ENCODE peak calls at places on chromosome 18, in five cellular contexts. C, Q, E, K and J are unnamed samples.

GRCh38 chr18:8474661-8475060 is 134.6 kb upstream of the RAB12 start:
- DNase-seq in C (no peak), Q (no peak), K (no peak), E (no peak), J (no peak)

GRCh38 chr18:28728891-28729290 is 552.0 kb upstream of the CDH2 start:
- DNase-seq in K (no peak), E (no peak), C (no peak), Q (no peak), J (no peak)

GRCh38 chr18:7467708-7468466 is 99.2 kb upstream of the PTPRM start:
- DNase-seq in C (no peak), E (no peak), Q (no peak), K (peak; percentile 22), J (peak; percentile 23)

GRCh38 chr18:31880186-31880898 is 62.6 kb downstream of the TRAPPC8 start:
- DNase-seq in Q (no peak), E (no peak), K (no peak), C (no peak), J (no peak)

GRCh38 chr18:53789376-53790247 is 434.9 kb downstream of the MBD2 start:
- DNase-seq in Q (no peak), K (no peak), E (no peak), C (no peak), J (no peak)

GRCh38 chr18:37639846-37640245 is 74.2 kb upstream of the CELF4 start:
- DNase-seq in E (no peak), C (no peak), K (no peak), Q (no peak), J (no peak)

GRCh38 chr18:23067236-23067635 is 68.0 kb upstream of the CABLES1 start:
- DNase-seq in Q (no peak), C (no peak), E (no peak), K (no peak), J (peak; percentile 12)

GRCh38 chr18:36780748-36781147 is 48.1 kb downstream of the TPGS2 start:
- DNase-seq in E (no peak), Q (no peak), C (no peak), K (no peak), J (no peak)

DNA sequence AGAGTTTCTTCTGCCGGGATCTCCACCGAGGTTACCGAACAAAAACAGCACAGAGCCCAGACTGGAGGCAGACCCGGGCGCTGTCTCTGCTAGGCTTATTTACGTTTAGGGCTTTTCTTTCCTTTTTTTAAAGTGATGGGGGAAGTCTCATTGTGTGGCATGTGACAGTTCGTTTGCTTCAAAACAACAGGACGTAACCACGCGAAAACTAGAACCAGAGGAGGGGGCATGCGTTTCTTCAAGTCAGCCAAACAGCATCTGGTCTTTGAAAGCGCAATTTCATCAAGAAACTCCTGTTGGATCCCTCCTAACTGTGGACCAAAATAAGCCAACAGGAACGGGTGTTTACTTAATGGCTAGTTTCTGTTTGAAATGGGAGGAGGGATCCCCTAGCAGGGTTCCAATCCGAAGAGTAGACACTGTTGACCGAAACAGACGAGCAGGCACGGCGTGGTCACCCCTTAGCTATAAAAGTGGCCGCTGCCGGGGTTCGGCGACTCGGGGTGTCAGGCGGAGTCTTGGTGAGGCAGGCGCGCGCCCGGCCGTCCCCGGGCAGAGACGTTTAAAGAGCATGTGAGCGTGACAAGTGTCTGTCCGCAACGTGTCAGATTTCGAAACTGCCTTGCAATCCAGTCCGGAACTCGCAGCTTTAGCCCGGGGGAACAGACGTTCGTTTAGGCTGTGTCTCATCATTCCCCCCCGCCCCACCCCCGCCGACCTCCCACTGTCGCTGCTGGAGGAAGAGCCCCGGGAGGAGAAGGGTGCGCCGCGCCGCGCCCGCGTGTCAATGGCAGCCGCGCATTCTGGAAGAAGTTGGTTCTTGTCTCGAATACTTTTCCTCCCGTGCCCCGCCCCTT is 899 bp upstream of the TGIF1 start:
- DNase-seq in Q (peak; percentile 70), E (peak; percentile 44), C (peak; percentile 60), K (peak; percentile 75), J (peak; percentile 91)
- TF ChIP-seq EP300 in Q (no peak), E (no peak), C (no peak), K (peak; percentile 71), J (no peak)

DNA sequence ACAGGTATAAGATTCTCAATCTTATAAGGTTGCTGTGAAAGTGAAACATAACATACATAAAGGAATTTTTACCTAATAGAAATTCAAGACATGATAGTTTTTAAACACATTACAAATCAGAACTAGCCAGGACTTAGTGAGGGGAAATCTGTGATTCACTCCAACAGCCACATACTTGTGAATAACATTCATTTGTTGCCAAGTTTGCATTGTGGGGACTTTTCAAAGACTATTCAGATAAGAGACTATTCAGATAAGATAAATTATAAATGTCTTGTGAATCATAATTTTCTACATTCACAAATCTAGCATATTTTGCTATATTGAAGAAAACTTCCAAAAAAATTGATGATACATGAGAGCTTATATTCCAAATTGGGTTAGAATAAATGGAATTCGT is 345.3 kb upstream of the CDH20 start:
- DNase-seq in Q (no peak), C (no peak), K (no peak), E (no peak), J (no peak)
- TF ChIP-seq JUND in Q (no peak), C (no peak), K (no peak), E (no peak), J (no peak)

GRCh38 chr18:57780318-57781127 is 22.6 kb downstream of the ATP8B1 start:
- DNase-seq in C (no peak), K (peak; percentile 37), Q (no peak), E (peak; percentile 17), J (no peak)
- TF ChIP-seq EP300 in C (no peak), K (no peak), Q (no peak), E (no peak), J (no peak)

DNA sequence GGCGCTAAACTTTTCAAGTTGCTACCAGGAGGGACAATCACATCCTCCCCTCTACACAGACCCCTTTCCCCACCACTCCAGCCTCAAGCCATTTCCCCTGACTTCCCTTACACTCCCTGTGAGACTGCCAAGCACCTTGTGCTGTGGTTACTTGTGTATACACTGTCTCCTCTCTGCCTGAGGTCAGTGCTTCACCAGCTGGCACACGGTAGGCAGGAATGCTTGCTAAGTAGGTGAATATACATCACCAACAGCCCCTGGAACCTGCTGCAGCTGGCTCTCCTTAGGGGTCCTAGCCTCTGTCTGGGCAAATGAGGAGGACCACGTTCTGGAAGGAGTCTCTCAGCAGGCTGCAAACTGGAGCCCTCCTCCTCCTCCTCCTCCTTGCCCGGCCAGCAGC is 38.3 kb upstream of the ACAA2 start:
- DNase-seq in K (no peak), E (no peak), Q (no peak), C (no peak), J (no peak)
- TF ChIP-seq JUND in K (no peak), E (no peak), Q (no peak), C (no peak), J (no peak)

DNA sequence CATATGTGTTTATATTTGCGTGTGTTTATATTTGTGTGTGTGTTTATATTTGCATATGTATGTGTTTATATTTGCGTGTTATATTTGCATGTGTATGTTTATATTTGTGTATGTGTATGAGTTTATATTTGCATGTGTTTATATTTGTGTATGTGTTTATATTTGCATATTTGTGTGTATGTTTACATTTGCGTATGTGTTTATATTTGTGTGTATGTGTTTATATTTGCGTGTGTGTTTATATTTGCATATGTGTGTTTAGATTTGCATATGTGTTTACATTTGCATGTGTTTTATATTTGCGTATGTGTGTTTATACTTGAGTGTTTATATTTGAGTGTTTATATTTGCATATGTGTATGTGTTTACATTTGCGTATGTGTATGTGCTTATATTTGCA is 115.7 kb upstream of the CTDP1 start:
- DNase-seq in E (no peak), C (no peak), K (no peak), Q (no peak), J (no peak)
- TF ChIP-seq EP300 in E (no peak), C (no peak), K (no peak), Q (no peak), J (no peak)

GRCh38 chr18:63119647-63120046 is 199.9 kb downstream of the BCL2 start:
- DNase-seq in E (no peak), C (peak; percentile 59), Q (no peak), K (peak; percentile 10), J (peak; percentile 6)
- TF ChIP-seq JUND in E (no peak), C (no peak), Q (no peak), K (no peak), J (no peak)

DNA sequence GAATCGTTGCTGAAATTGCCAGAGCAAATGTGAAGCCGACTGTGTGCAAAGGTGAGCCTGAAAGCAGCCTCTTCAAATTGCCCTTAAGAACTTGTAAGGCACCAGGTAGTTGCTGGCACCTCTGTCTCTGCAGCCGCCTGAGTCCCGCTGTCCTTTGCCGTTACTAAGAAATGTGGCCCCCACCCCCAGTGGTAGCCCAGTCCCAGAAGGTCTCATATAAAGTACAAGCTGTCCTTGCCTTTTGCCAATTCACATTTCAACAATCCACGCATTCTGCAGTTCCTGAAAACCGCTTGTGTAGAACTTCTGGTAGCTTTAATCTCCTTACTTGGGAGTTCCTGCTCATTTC is 148.8 kb downstream of the CTIF start:
- DNase-seq in C (no peak), Q (no peak), E (no peak), K (no peak), J (no peak)
- TF ChIP-seq EP300 in C (no peak), Q (no peak), E (no peak), K (no peak), J (no peak)

GRCh38 chr18:21277578-21277977 is 35.5 kb downstream of the GREB1L start:
- DNase-seq in E (no peak), Q (no peak), K (no peak), C (no peak), J (no peak)
- TF ChIP-seq JUND in E (no peak), Q (no peak), K (no peak), C (no peak), J (no peak)